ENCODE peak calls at places on chromosomes 12 and 14, in eight cellular contexts. Z, U, K, N, X, Y, I and F are unnamed samples.

GRCh38 chr14:33573296-33573695 is 377.6 kb downstream of the EGLN3 start:
- DNase-seq in Y (no peak), Z (no peak), N (no peak), X (no peak), K (no peak), U (no peak), I (no peak), F (no peak)

GRCh38 chr12:19440916-19441315 is 1.6 kb downstream of the AEBP2 start:
- DNase-seq in Y (no peak), Z (no peak), U (no peak), X (no peak), K (no peak), N (no peak), I (no peak), F (no peak)

GRCh38 chr12:98863167-98863566 is 218.1 kb downstream of the APAF1 start:
- DNase-seq in Z (peak), I (no peak), N (no peak), K (no peak), Y (no peak), U (no peak), X (no peak), F (no peak)

GRCh38 chr12:15996254-15996653 is 85.1 kb downstream of the DERA start:
- DNase-seq in I (no peak), N (no peak), X (no peak), K (no peak), U (no peak), Z (peak), Y (no peak), F (no peak)

GRCh38 chr12:15193927-15194326 is 27.3 kb downstream of the RERG start:
- DNase-seq in Y (no peak), K (no peak), Z (no peak), I (no peak), X (no peak), N (no peak), U (no peak), F (no peak)

GRCh38 chr14:61280092-61280525 is 1.0 kb downstream of the TMEM30B start:
- DNase-seq in X (no peak), Y (no peak), K (no peak), U (no peak), Z (no peak), I (no peak), N (no peak), F (no peak)

GRCh38 chr14:73241481-73242165 is 4.3 kb downstream of the PAPLN start:
- DNase-seq in Y (no peak), Z (no peak), I (no peak), N (no peak), X (no peak), U (peak), K (no peak), F (no peak)

GRCh38 chr12:107320929-107321618 is 227.7 kb upstream of the CRY1 start:
- DNase-seq in Z (peak), I (no peak), U (no peak), X (no peak), N (no peak), Y (no peak), K (no peak), F (peak)

GRCh38 chr14:31106768-31107167 is 80.6 kb upstream of the STRN3 start:
- DNase-seq in Y (no peak), U (no peak), I (no peak), K (no peak), N (no peak), Z (no peak), X (no peak), F (no peak)

GRCh38 chr12:103097496-103097895 is 140.0 kb downstream of the ASCL1 start:
- DNase-seq in X (no peak), Z (no peak), K (no peak), I (no peak), Y (no peak), N (no peak), U (no peak), F (no peak)

GRCh38 chr12:2673966-2674810 is 120.6 kb upstream of the FKBP4 start:
- DNase-seq in U (no peak), X (peak), Z (no peak), N (peak), K (no peak), I (no peak), Y (no peak), F (no peak)

GRCh38 chr12:26523708-26524150 is 309.3 kb downstream of the ITPR2 start:
- DNase-seq in U (peak), Y (peak), K (peak), N (no peak), I (peak), Z (no peak), X (no peak), F (peak)

GRCh38 chr12:64890873-64891468 is 66.5 kb downstream of the TBC1D30 start:
- DNase-seq in X (no peak), K (no peak), Z (peak), Y (no peak), N (peak), I (no peak), U (no peak), F (no peak)

GRCh38 chr14:88804477-88804876 is 11.7 kb upstream of the EML5 start:
- DNase-seq in U (no peak), N (no peak), X (no peak), I (no peak), Z (no peak), Y (no peak), K (no peak), F (no peak)

GRCh38 chr14:51638071-51638944 is 13.4 kb upstream of the FRMD6 start:
- DNase-seq in Z (peak), X (no peak), K (no peak), I (peak), N (no peak), Y (no peak), U (no peak), F (no peak)

GRCh38 chr12:117134059-117134458 is 34.8 kb upstream of the TESC start:
- DNase-seq in Z (no peak), N (no peak), K (no peak), U (no peak), I (no peak), Y (no peak), X (no peak), F (no peak)

GRCh38 chr14:99203801-99204200 is 68.2 kb downstream of the BCL11B start:
- DNase-seq in Y (no peak), N (no peak), Z (no peak), X (no peak), I (no peak), U (no peak), K (no peak), F (no peak)

GRCh38 chr14:105075364-105076295 is 10.4 kb upstream of the GPR132 start:
- DNase-seq in N (no peak), I (no peak), X (no peak), K (no peak), Z (no peak), U (no peak), Y (no peak), F (no peak)

GRCh38 chr14:36683083-36683724 is 21.5 kb downstream of the PAX9 start:
- DNase-seq in N (no peak), Z (no peak), I (no peak), K (no peak), X (no peak), U (no peak), Y (no peak), F (no peak)

GRCh38 chr12:120628919-120629318 is 11.5 kb upstream of the CABP1 start:
- DNase-seq in I (no peak), Y (peak), U (no peak), N (no peak), K (no peak), Z (peak), X (no peak), F (no peak)

GRCh38 chr14:84409435-84409834 is 1120.5 kb upstream of the FLRT2 start:
- DNase-seq in Z (no peak), U (no peak), I (no peak), Y (no peak), N (no peak), K (no peak), X (no peak), F (no peak)

GRCh38 chr12:56222531-56222895 is 791 bp upstream of the RNF41 start:
- DNase-seq in I (no peak), K (no peak), N (no peak), X (no peak), U (no peak), Z (no peak), Y (no peak), F (no peak)

GRCh38 chr12:95473440-95473946 is 459 bp upstream of the METAP2 start:
- DNase-seq in Y (peak), Z (peak), U (peak), I (peak), N (peak), K (no peak), X (no peak), F (peak)

GRCh38 chr14:95493976-95494375 is 22.5 kb downstream of the SYNE3 start:
- DNase-seq in Y (no peak), Z (no peak), K (no peak), N (no peak), I (no peak), U (no peak), X (no peak), F (no peak)

GRCh38 chr12:2836576-2836975 is 1.7 kb upstream of the NRIP2 start:
- DNase-seq in X (no peak), N (no peak), U (no peak), Z (no peak), K (no peak), I (no peak), Y (no peak), F (no peak)

GRCh38 chr12:88579572-88579940 is 715 bp downstream of the KITLG start:
- DNase-seq in K (no peak), U (peak), N (no peak), X (no peak), Z (peak), I (peak), Y (peak), F (no peak)

GRCh38 chr14:29005647-29006046 is 239.1 kb downstream of the FOXG1 start:
- DNase-seq in I (no peak), Y (no peak), Z (no peak), K (no peak), U (no peak), X (no peak), N (no peak), F (no peak)

GRCh38 chr12:91746976-91747375 is 398.7 kb downstream of the BTG1 start:
- DNase-seq in U (no peak), X (no peak), I (no peak), K (no peak), N (no peak), Y (no peak), Z (no peak), F (no peak)

GRCh38 chr12:32983332-32983731 is 86.8 kb upstream of the PKP2 start:
- DNase-seq in N (no peak), I (no peak), Y (no peak), U (no peak), X (no peak), Z (no peak), K (no peak), F (no peak)

GRCh38 chr12:84822541-84822940 is 90.1 kb downstream of the SLC6A15 start:
- DNase-seq in I (no peak), Z (no peak), X (no peak), K (peak), Y (no peak), U (no peak), N (no peak), F (no peak)

GRCh38 chr12:107405436-107405835 is 280.2 kb upstream of the PWP1 start:
- DNase-seq in I (no peak), K (no peak), Z (no peak), N (no peak), U (no peak), X (no peak), Y (no peak), F (peak)

GRCh38 chr14:64688028-64688427 is 16.2 kb upstream of the PLEKHG3 start:
- DNase-seq in K (no peak), U (no peak), X (no peak), Z (no peak), Y (no peak), I (no peak), N (no peak), F (no peak)

GRCh38 chr12:79001404-79001803 is 136.8 kb downstream of the SYT1 start:
- DNase-seq in U (no peak), X (no peak), I (no peak), Y (no peak), N (no peak), K (no peak), Z (no peak), F (no peak)

GRCh38 chr12:31257784-31258183 is 68.2 kb downstream of the SINHCAF start:
- DNase-seq in N (no peak), I (no peak), Y (no peak), X (no peak), K (no peak), Z (no peak), U (no peak), F (no peak)

GRCh38 chr12:122850695-122851350 is 15.6 kb downstream of the HIP1R start:
- DNase-seq in N (no peak), Y (peak), U (no peak), I (no peak), X (no peak), K (no peak), Z (no peak), F (no peak)

GRCh38 chr14:69312608-69313007 is 52.6 kb downstream of the GALNT16 start:
- DNase-seq in K (no peak), Y (no peak), X (no peak), Z (no peak), I (peak), U (peak), N (no peak), F (peak)

GRCh38 chr12:13362260-13362841 is 165.8 kb downstream of the EMP1 start:
- DNase-seq in Z (peak), I (no peak), K (no peak), X (no peak), U (no peak), Y (peak), N (peak), F (peak)

GRCh38 chr14:78152246-78153068 is 17.7 kb upstream of the NRXN3 start:
- DNase-seq in X (no peak), I (no peak), U (no peak), N (no peak), Y (no peak), Z (no peak), K (no peak), F (no peak)

GRCh38 chr14:101774006-101774755 is 12.7 kb downstream of the PPP2R5C start:
- DNase-seq in K (no peak), U (no peak), X (no peak), Z (no peak), N (no peak), I (no peak), Y (no peak), F (no peak)

GRCh38 chr12:9911708-9912107 is 20.5 kb downstream of the CLEC2A start:
- DNase-seq in X (no peak), I (no peak), Y (no peak), K (no peak), N (no peak), Z (no peak), U (no peak), F (no peak)

GRCh38 chr12:9909724-9910123 is 22.4 kb downstream of the CLEC2A start:
- DNase-seq in U (no peak), Y (no peak), N (no peak), I (no peak), X (no peak), K (no peak), Z (no peak), F (no peak)

GRCh38 chr12:9907769-9908168 is 24.4 kb downstream of the CLEC2A start:
- DNase-seq in U (no peak), Y (no peak), X (no peak), I (no peak), Z (no peak), K (no peak), N (no peak), F (no peak)

GRCh38 chr12:9908350-9908749 is 23.8 kb downstream of the CLEC2A start:
- DNase-seq in Z (no peak), K (no peak), X (no peak), I (no peak), U (no peak), N (no peak), Y (no peak), F (no peak)

DNA sequence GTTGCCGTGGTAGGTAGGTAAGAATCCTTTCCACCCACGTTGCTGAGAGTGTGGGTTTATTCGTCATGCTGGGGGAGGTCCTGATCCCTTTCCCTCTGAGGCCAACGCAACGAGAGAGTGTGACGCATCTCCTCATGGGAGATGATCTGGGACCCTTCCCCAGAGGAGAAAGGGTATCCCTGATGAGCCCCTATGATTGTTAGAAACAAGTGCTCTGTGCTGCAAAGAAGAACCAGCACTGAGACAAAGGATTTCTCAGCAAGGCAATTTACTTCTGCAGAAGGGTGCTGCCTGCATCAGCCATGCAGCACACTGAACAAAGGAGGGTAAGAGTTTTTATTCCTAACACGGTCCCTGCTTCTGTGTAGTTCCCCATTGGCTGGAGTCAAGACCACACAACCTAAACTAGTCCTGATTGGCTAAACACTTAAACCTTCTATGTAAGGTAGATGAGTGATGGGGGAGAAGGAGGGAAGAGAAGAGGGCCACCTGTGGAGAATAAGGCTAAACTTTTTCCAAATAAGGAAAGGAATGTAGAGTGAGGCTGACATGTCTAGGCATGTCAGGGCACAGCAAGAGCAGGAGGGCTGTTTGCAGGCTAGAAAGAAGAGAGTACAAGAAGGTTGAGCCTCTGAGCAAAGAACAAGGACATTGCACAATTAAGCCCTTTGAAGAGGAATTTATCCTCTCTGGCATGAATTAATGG is 21.3 kb downstream of the CLEC2A start:
- DNase-seq in I (no peak), K (no peak), Z (no peak), Y (no peak), N (no peak), X (no peak), U (no peak), F (no peak)
- H3K27ac ChIP-seq in I (no peak), K (no peak), Z (no peak), Y (no peak), N (no peak), X (no peak), U (no peak), F (no peak)

GRCh38 chr12:76080017-76080728 is 4.3 kb downstream of the NAP1L1 start:
- DNase-seq in K (peak), Z (no peak), I (no peak), U (no peak), N (no peak), Y (no peak), X (no peak), F (no peak)

GRCh38 chr12:76081909-76082308 is 2.6 kb downstream of the NAP1L1 start:
- DNase-seq in I (no peak), Y (no peak), K (no peak), U (no peak), X (no peak), N (no peak), Z (no peak), F (no peak)

GRCh38 chr12:76078748-76079147 is 5.7 kb downstream of the NAP1L1 start:
- DNase-seq in X (no peak), Z (no peak), N (no peak), Y (no peak), U (no peak), I (no peak), K (no peak), F (no peak)

GRCh38 chr12:76083246-76083735 is 1.2 kb downstream of the NAP1L1 start:
- DNase-seq in K (no peak), N (no peak), Z (no peak), Y (no peak), X (no peak), I (no peak), U (no peak), F (no peak)

DNA sequence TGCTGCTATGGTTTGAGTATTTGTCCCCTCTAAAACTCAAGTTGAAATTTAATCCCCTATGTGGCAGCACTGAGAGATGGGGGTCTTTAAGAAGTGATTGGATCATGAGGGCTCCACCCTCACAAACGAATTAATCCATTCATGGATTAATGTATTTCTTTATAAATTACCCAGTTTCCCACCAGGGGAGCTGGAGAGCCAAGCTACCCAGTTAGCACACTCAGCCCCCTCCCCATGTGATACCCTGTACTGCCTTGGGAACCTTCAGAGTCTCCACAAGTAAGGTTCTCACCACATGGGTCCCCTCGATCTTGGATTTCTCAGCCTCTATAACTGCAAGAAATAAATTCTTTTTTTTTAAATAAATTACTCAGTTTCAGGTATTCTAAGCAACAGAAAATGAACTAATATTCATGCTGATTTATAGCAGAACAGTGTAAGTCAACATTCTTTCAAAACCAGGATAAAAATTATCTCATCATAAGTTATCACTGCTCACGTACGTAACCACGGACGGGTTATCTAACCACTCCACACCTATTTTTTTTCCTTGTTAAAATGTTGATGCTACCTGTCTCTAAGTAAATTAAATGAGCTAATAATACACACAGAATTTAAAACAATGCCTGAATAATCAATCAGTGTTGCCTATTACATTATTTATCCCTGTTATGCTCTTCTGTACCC is 3.6 kb downstream of the NAP1L1 start:
- DNase-seq in N (no peak), Z (peak), X (no peak), Y (no peak), K (no peak), U (no peak), I (no peak), F (no peak)
- TF ChIP-seq CTCF in N (no peak), Z (no peak), X (no peak), Y (no peak), K (peak), U (no peak), I (no peak), F (no peak)

GRCh38 chr12:108637222-108637621 is 3.5 kb upstream of the SELPLG start:
- DNase-seq in X (no peak), I (peak), Z (no peak), U (no peak), Y (no peak), N (no peak), K (no peak), F (no peak)
- H3K27ac ChIP-seq in X (no peak), I (no peak), Z (no peak), U (no peak), Y (no peak), N (no peak), K (no peak), F (peak)

GRCh38 chr14:71607056-71607455 is 325.2 kb upstream of the RGS6 start:
- DNase-seq in N (no peak), U (no peak), K (no peak), X (no peak), Z (no peak), Y (no peak), I (no peak), F (no peak)

GRCh38 chr14:71606575-71606974 is 325.7 kb upstream of the RGS6 start:
- DNase-seq in K (no peak), U (no peak), X (no peak), I (no peak), Y (no peak), N (no peak), Z (no peak), F (no peak)

GRCh38 chr14:71610797-71611196 is 321.4 kb upstream of the RGS6 start:
- DNase-seq in Y (no peak), Z (no peak), N (no peak), I (no peak), X (no peak), K (no peak), U (no peak), F (no peak)

GRCh38 chr14:71606064-71606463 is 326.2 kb upstream of the RGS6 start:
- DNase-seq in N (no peak), U (no peak), X (no peak), K (no peak), Y (no peak), Z (no peak), I (no peak), F (no peak)

DNA sequence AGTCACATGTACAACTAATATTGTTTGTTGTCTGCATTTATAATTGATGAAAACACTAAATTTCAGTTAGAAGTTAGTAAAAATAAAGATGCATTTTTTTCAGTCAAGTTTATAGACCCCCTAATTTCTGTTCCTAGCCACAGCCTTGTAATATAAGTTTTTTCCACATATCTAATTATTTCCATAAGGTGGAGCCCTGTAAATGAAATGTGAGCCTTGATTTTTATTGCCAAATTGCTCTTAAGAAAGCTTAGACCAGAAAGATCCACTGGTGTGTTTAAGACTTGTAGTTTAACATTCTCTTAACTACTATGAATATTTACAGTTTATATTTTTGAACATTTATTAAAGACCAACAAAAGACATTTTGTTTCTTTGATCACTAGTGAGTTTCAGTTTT is 322.1 kb upstream of the RGS6 start:
- DNase-seq in I (no peak), K (no peak), U (no peak), N (no peak), Y (no peak), X (no peak), Z (no peak), F (no peak)
- TF ChIP-seq CTCF in I (no peak), K (no peak), U (no peak), N (no peak), Y (no peak), X (no peak), Z (no peak), F (no peak)